ENCODE peak calls at places on chromosome 19, in four cellular contexts. X is body of pancreas, M is IMR-90, H is uterus. E is an unnamed sample.

GRCh38 chr19:3162418-3163229 is 15.9 kb upstream of the S1PR4 start:
- DNase-seq in M (no peak), X (no peak), H (no peak), E (peak; percentile 27)

GRCh38 chr19:55393362-55393761 is 7.6 kb downstream of the RPL28 start:
- DNase-seq in M (no peak), H (no peak), X (no peak), E (no peak)

GRCh38 chr19:18021121-18021755 is 13.3 kb downstream of the ARRDC2 start:
- DNase-seq in H (peak; percentile 81), X (peak; percentile 89), M (peak; percentile 88), E (peak; percentile 77)

GRCh38 chr19:43901395-43902390 is 33.4 kb downstream of the ZNF45 start:
- DNase-seq in H (peak; percentile 69), X (peak; percentile 77), M (peak; percentile 88), E (peak; percentile 75)

GRCh38 chr19:11873762-11874161 is 13.8 kb upstream of the ZNF69 start:
- DNase-seq in H (no peak), M (no peak), X (no peak), E (no peak)

GRCh38 chr19:45097776-45098520 is 5.0 kb downstream of the PPP1R37 start:
- DNase-seq in H (peak; percentile 50), M (peak; percentile 98), X (peak; percentile 51), E (peak; percentile 51)

GRCh38 chr19:556611-557382 is 12.9 kb downstream of the GZMM start:
- DNase-seq in X (no peak), H (no peak), M (no peak), E (peak; percentile 58)

GRCh38 chr19:36027696-36028095 is 5.0 kb downstream of the CLIP3 start:
- DNase-seq in H (no peak), X (no peak), M (no peak), E (no peak)

GRCh38 chr19:39093761-39094160 is 9.6 kb downstream of the ACP7 start:
- DNase-seq in H (no peak), X (no peak), M (peak; percentile 79), E (no peak)

GRCh38 chr19:1938071-1938470 is 2.9 kb upstream of the CSNK1G2 start:
- DNase-seq in H (no peak), X (no peak), M (no peak), E (no peak)

GRCh38 chr19:45878043-45878794 is 7.7 kb downstream of the IRF2BP1 start:
- DNase-seq in H (no peak), M (no peak), X (peak; percentile 96), E (no peak)

GRCh38 chr19:3020321-3020960 is 8.6 kb downstream of the TLE2 start:
- DNase-seq in X (no peak), H (no peak), M (no peak), E (no peak)

GRCh38 chr19:41377977-41378707 is 1.8 kb downstream of the TMEM91 start:
- DNase-seq in H (peak; percentile 41), X (no peak), M (no peak), E (peak; percentile 29)

GRCh38 chr19:1847684-1848398 is 442 bp downstream of the REXO1 start:
- DNase-seq in M (peak; percentile 40), X (peak; percentile 21), H (no peak), E (peak; percentile 87)

GRCh38 chr19:33736158-33736557 is 60.5 kb upstream of the KCTD15 start:
- DNase-seq in X (no peak), M (no peak), H (no peak), E (no peak)

GRCh38 chr19:38644719-38645118 is 2.7 kb upstream of the ACTN4 start:
- DNase-seq in H (no peak), M (no peak), X (no peak), E (no peak)

GRCh38 chr19:778910-779653 is 18.2 kb upstream of the PTBP1 start:
- DNase-seq in H (no peak), M (peak; percentile 94), X (peak; percentile 50), E (no peak)

GRCh38 chr19:11264452-11265176 is 2.3 kb upstream of the DOCK6 start:
- DNase-seq in X (peak; percentile 47), H (peak; percentile 55), M (no peak), E (no peak)

GRCh38 chr19:28577199-28577598 is 635.8 kb downstream of the UQCRFS1 start:
- DNase-seq in X (no peak), M (no peak), H (no peak), E (no peak)

GRCh38 chr19:39212377-39212742 is 8.3 kb upstream of the SYCN start:
- DNase-seq in H (no peak), X (peak; percentile 20), M (no peak), E (peak; percentile 56)

GRCh38 chr19:734716-735115 is 16.2 kb upstream of the MISP start:
- DNase-seq in X (no peak), H (no peak), M (no peak), E (no peak)

GRCh38 chr19:32020538-32020937 is 324.9 kb upstream of the ZNF507 start:
- DNase-seq in H (no peak), M (no peak), X (no peak), E (no peak)

GRCh38 chr19:17205237-17206140 is 9.7 kb upstream of the USE1 start:
- DNase-seq in M (peak; percentile 34), H (peak; percentile 53), X (peak; percentile 81), E (peak; percentile 77)

GRCh38 chr19:33731886-33732285 is 64.8 kb upstream of the KCTD15 start:
- DNase-seq in M (no peak), X (no peak), H (no peak), E (no peak)

GRCh38 chr19:42286349-42287016 is 15.4 kb upstream of the PRR19 start:
- DNase-seq in X (peak; percentile 74), H (peak; percentile 63), M (peak; percentile 27), E (peak; percentile 48)

GRCh38 chr19:28039677-28040381 is 1173.1 kb downstream of the UQCRFS1 start:
- DNase-seq in H (no peak), X (peak; percentile 72), M (no peak), E (no peak)

GRCh38 chr19:33280351-33280921 is 21.9 kb downstream of the CEBPA start:
- DNase-seq in M (no peak), X (no peak), H (no peak), E (no peak)

GRCh38 chr19:50686310-50687032 is 33.1 kb downstream of the SHANK1 start:
- DNase-seq in X (no peak), M (no peak), H (no peak), E (no peak)

GRCh38 chr19:16420781-16421386 is 50.9 kb downstream of the EPS15L1 start:
- DNase-seq in H (no peak), M (no peak), X (no peak), E (no peak)

GRCh38 chr19:8561071-8561764 is 16.0 kb downstream of the MYO1F start:
- DNase-seq in M (no peak), H (no peak), X (no peak), E (no peak)

GRCh38 chr19:46717716-46718143 is 816 bp upstream of the PRKD2 start:
- DNase-seq in H (no peak), M (no peak), X (no peak), E (peak; percentile 79)

GRCh38 chr19:27780367-27781065 is 1432.4 kb downstream of the UQCRFS1 start:
- DNase-seq in H (no peak), X (no peak), M (no peak), E (no peak)

GRCh38 chr19:19528721-19529490 is at the start of gene YJEFN3:
- DNase-seq in M (peak; percentile 19), X (no peak), H (no peak), E (no peak)

GRCh38 chr19:19261350-19262189 is 11.5 kb downstream of the TM6SF2 start:
- DNase-seq in M (no peak), H (no peak), X (no peak), E (no peak)

GRCh38 chr19:14505488-14506239 is 9.7 kb upstream of the GIPC1 start:
- DNase-seq in X (peak; percentile 49), H (no peak), M (peak; percentile 76), E (peak; percentile 65)
- TF ChIP-seq POLR2A in X (no peak), H (no peak), M (peak; percentile 48), E (no peak)

GRCh38 chr19:54186934-54187381 is 2.4 kb downstream of the MBOAT7 start:
- DNase-seq in M (no peak), X (peak; percentile 87), H (no peak), E (no peak)

GRCh38 chr19:54179921-54180452 is 7.0 kb upstream of the TMC4 start:
- DNase-seq in M (peak; percentile 60), H (no peak), X (no peak), E (peak; percentile 77)

GRCh38 chr19:54180691-54181091 is 7.7 kb upstream of the TMC4 start:
- DNase-seq in M (no peak), H (no peak), X (no peak), E (no peak)

GRCh38 chr19:54186351-54186750 is 3.0 kb downstream of the MBOAT7 start:
- DNase-seq in H (no peak), X (no peak), M (no peak), E (no peak)

GRCh38 chr19:54183431-54183830 is 5.9 kb downstream of the MBOAT7 start:
- DNase-seq in M (no peak), H (no peak), X (no peak), E (no peak)
- TF ChIP-seq POLR2A in M (no peak), H (no peak), X (no peak), E (no peak)

DNA sequence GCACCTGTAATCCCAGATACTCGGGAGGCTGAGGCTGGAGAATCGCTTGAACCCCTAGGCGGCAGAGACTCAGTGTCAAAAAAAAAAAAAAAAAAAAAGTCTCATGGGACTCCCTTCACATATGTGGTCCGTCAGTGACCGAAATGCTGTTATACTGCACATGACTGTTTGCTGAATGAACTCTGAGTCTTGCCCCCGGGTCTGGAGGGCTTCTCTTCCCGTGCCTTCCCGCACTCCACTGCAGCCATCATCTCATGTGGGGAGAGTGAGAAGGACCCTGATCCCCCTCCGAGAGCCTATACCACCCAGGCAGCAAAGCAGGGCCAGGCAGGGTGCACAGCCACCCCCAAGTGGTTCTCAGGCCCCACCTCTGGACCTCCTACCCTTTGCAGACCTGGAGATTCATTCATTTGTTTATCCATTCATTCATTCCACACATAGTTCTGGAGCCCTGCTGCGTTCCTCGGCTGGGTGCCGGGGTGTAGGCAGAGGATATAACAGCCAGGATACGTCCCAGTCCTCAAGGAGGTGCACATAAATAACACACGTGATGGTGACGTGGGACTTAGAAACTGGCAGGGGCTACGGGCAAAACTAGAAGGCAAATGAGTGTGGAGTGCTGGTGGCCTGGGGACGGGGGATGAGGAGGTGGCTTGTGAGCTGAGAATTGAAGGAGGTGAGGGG is 14.2 kb downstream of the NDUFA11 start:
- DNase-seq in X (no peak), H (no peak), M (peak; percentile 70), E (no peak)
- TF ChIP-seq POLR2A in X (no peak), H (no peak), M (no peak), E (no peak)

GRCh38 chr19:30319876-30320275 is 52.3 kb upstream of the ZNF536 start:
- DNase-seq in M (no peak), X (no peak), H (no peak), E (no peak)

GRCh38 chr19:30320466-30320865 is 51.7 kb upstream of the ZNF536 start:
- DNase-seq in M (no peak), X (no peak), H (no peak), E (no peak)

GRCh38 chr19:30322641-30323320 is 49.4 kb upstream of the ZNF536 start:
- DNase-seq in X (no peak), H (no peak), M (no peak), E (no peak)

GRCh38 chr19:30319411-30319810 is 52.8 kb upstream of the ZNF536 start:
- DNase-seq in M (no peak), H (no peak), X (no peak), E (no peak)

GRCh38 chr19:30320916-30321315 is 51.3 kb upstream of the ZNF536 start:
- DNase-seq in H (no peak), X (no peak), M (no peak), E (no peak)
- TF ChIP-seq POLR2A in H (no peak), X (no peak), M (no peak), E (no peak)

E was measured in erythroblast.